ENCODE peak calls at places on chromosome 3, in five cellular contexts. One of them, this sample, is unnamed.

GRCh38 chr3:24363242-24363641 is 131.4 kb downstream of the THRB start:
- DNase-seq in astrocyte: no peak
- DNase-seq in pancreas: no peak
- DNase-seq in right cardiac atrium: no peak
- DNase-seq in CD4-positive, CD25-positive, alpha-beta regulatory T cell: no peak
- DNase-seq in this sample: no peak

GRCh38 chr3:84960581-84960980 is 1.8 kb downstream of the CADM2 start:
- DNase-seq in astrocyte: no peak
- DNase-seq in pancreas: no peak
- DNase-seq in right cardiac atrium: no peak
- DNase-seq in CD4-positive, CD25-positive, alpha-beta regulatory T cell: no peak
- DNase-seq in this sample: no peak

GRCh38 chr3:196192036-196193001 is 18.9 kb downstream of the ZDHHC19 start:
- DNase-seq in astrocyte: no peak
- DNase-seq in pancreas: no peak
- DNase-seq in right cardiac atrium: peak; percentile 66
- DNase-seq in CD4-positive, CD25-positive, alpha-beta regulatory T cell: peak; percentile 53
- DNase-seq in this sample: no peak

GRCh38 chr3:135514064-135514455 is 451.5 kb upstream of the PPP2R3A start:
- DNase-seq in astrocyte: peak; percentile 2
- DNase-seq in pancreas: no peak
- DNase-seq in right cardiac atrium: no peak
- DNase-seq in CD4-positive, CD25-positive, alpha-beta regulatory T cell: no peak
- DNase-seq in this sample: no peak

GRCh38 chr3:198030125-198030524 is 70.1 kb downstream of the LMLN start:
- DNase-seq in astrocyte: no peak
- DNase-seq in pancreas: no peak
- DNase-seq in right cardiac atrium: no peak
- DNase-seq in CD4-positive, CD25-positive, alpha-beta regulatory T cell: no peak
- DNase-seq in this sample: no peak

GRCh38 chr3:160331127-160331937 is 67.7 kb downstream of the IFT80 start:
- DNase-seq in astrocyte: peak; percentile 84
- DNase-seq in pancreas: no peak
- DNase-seq in right cardiac atrium: no peak
- DNase-seq in CD4-positive, CD25-positive, alpha-beta regulatory T cell: no peak
- DNase-seq in this sample: peak; percentile 72

GRCh38 chr3:48656841-48657281 is 5.8 kb downstream of the CELSR3 start:
- DNase-seq in astrocyte: no peak
- DNase-seq in pancreas: no peak
- DNase-seq in right cardiac atrium: peak; percentile 64
- DNase-seq in CD4-positive, CD25-positive, alpha-beta regulatory T cell: peak; percentile 37
- DNase-seq in this sample: no peak

GRCh38 chr3:134991472-134992010 is 196.5 kb downstream of the EPHB1 start:
- DNase-seq in astrocyte: no peak
- DNase-seq in pancreas: no peak
- DNase-seq in right cardiac atrium: no peak
- DNase-seq in CD4-positive, CD25-positive, alpha-beta regulatory T cell: no peak
- DNase-seq in this sample: no peak

GRCh38 chr3:172635588-172635987 is 75.3 kb downstream of the NCEH1 start:
- DNase-seq in astrocyte: peak; percentile 27
- DNase-seq in pancreas: no peak
- DNase-seq in right cardiac atrium: no peak
- DNase-seq in CD4-positive, CD25-positive, alpha-beta regulatory T cell: no peak
- DNase-seq in this sample: no peak

GRCh38 chr3:13110678-13111116 is 37.5 kb upstream of the IQSEC1 start:
- DNase-seq in astrocyte: no peak
- DNase-seq in pancreas: no peak
- DNase-seq in right cardiac atrium: peak; percentile 12
- DNase-seq in CD4-positive, CD25-positive, alpha-beta regulatory T cell: peak; percentile 33
- DNase-seq in this sample: no peak

GRCh38 chr3:58518304-58518789 is 18.6 kb downstream of the ACOX2 start:
- DNase-seq in astrocyte: no peak
- DNase-seq in pancreas: no peak
- DNase-seq in right cardiac atrium: no peak
- DNase-seq in CD4-positive, CD25-positive, alpha-beta regulatory T cell: no peak
- DNase-seq in this sample: no peak

GRCh38 chr3:98540346-98540745 is 8.6 kb downstream of the GPR15 start:
- DNase-seq in astrocyte: no peak
- DNase-seq in pancreas: no peak
- DNase-seq in right cardiac atrium: no peak
- DNase-seq in CD4-positive, CD25-positive, alpha-beta regulatory T cell: peak; percentile 44
- DNase-seq in this sample: no peak

GRCh38 chr3:98545940-98546339 is 14.2 kb downstream of the GPR15 start:
- DNase-seq in astrocyte: no peak
- DNase-seq in pancreas: no peak
- DNase-seq in right cardiac atrium: no peak
- DNase-seq in CD4-positive, CD25-positive, alpha-beta regulatory T cell: no peak
- DNase-seq in this sample: no peak

GRCh38 chr3:98541695-98542094 is 9.9 kb downstream of the GPR15 start:
- DNase-seq in astrocyte: no peak
- DNase-seq in pancreas: no peak
- DNase-seq in right cardiac atrium: no peak
- DNase-seq in CD4-positive, CD25-positive, alpha-beta regulatory T cell: no peak
- DNase-seq in this sample: no peak

GRCh38 chr3:98548544-98548943 is 16.8 kb downstream of the GPR15 start:
- DNase-seq in astrocyte: no peak
- DNase-seq in pancreas: no peak
- DNase-seq in right cardiac atrium: no peak
- DNase-seq in CD4-positive, CD25-positive, alpha-beta regulatory T cell: no peak
- DNase-seq in this sample: no peak

GRCh38 chr3:98542623-98543022 is 10.8 kb downstream of the GPR15 start:
- DNase-seq in astrocyte: no peak
- DNase-seq in pancreas: no peak
- DNase-seq in right cardiac atrium: no peak
- DNase-seq in CD4-positive, CD25-positive, alpha-beta regulatory T cell: no peak
- DNase-seq in this sample: no peak
- H3K4me3 ChIP-seq in astrocyte: no peak overlapping the region
- H3K4me3 ChIP-seq in pancreas: no peak overlapping the region
- H3K4me3 ChIP-seq in right cardiac atrium: no peak overlapping the region
- H3K4me3 ChIP-seq in CD4-positive, CD25-positive, alpha-beta regulatory T cell: no peak overlapping the region
- H3K4me3 ChIP-seq in this sample: no peak overlapping the region

GRCh38 chr3:188151438-188151837 is 2.5 kb upstream of the LPP start:
- DNase-seq in astrocyte: peak; percentile 68
- DNase-seq in pancreas: no peak
- DNase-seq in right cardiac atrium: no peak
- DNase-seq in CD4-positive, CD25-positive, alpha-beta regulatory T cell: no peak
- DNase-seq in this sample: peak; percentile 55
- H3K27ac ChIP-seq in astrocyte: no peak overlapping the region
- H3K27ac ChIP-seq in pancreas: no peak overlapping the region
- H3K27ac ChIP-seq in right cardiac atrium: no peak overlapping the region
- H3K27ac ChIP-seq in CD4-positive, CD25-positive, alpha-beta regulatory T cell: no peak overlapping the region
- H3K27ac ChIP-seq in this sample: peak overlapping the region; percentile 21

GRCh38 chr3:173892547-173892946 is 495.0 kb downstream of the NLGN1 start:
- DNase-seq in astrocyte: peak; percentile 49
- DNase-seq in pancreas: no peak
- DNase-seq in right cardiac atrium: no peak
- DNase-seq in CD4-positive, CD25-positive, alpha-beta regulatory T cell: no peak
- DNase-seq in this sample: no peak
- H3K4me3 ChIP-seq in astrocyte: peak overlapping the region; percentile 14
- H3K4me3 ChIP-seq in pancreas: no peak overlapping the region
- H3K4me3 ChIP-seq in right cardiac atrium: no peak overlapping the region
- H3K4me3 ChIP-seq in CD4-positive, CD25-positive, alpha-beta regulatory T cell: no peak overlapping the region
- H3K4me3 ChIP-seq in this sample: no peak overlapping the region

DNA sequence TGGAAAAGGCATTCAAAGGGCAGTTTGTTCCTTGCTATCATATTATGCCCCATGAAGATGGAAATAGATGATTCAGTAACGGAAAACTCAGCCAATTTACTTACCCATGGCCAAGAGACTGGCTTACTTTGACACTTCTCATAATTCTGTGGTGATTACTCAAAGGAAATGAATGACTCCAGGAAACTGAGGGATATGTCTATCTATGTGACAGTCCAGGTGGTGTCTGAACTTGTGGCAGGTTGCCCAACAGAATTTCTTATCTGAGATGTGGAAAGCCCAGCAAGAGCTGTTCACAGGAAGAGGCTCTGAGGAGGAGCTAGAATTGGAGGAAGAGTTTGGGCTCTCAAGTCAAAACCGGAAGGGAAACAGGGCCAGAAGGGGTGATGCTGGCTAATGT is 91.2 kb downstream of the KCNAB1 start:
- DNase-seq in astrocyte: peak; percentile 88
- DNase-seq in pancreas: no peak
- DNase-seq in right cardiac atrium: no peak
- DNase-seq in CD4-positive, CD25-positive, alpha-beta regulatory T cell: no peak
- DNase-seq in this sample: peak; percentile 66
- H3K27ac ChIP-seq in astrocyte: no peak overlapping the region
- H3K27ac ChIP-seq in pancreas: no peak overlapping the region
- H3K27ac ChIP-seq in right cardiac atrium: no peak overlapping the region
- H3K27ac ChIP-seq in CD4-positive, CD25-positive, alpha-beta regulatory T cell: no peak overlapping the region
- H3K27ac ChIP-seq in this sample: no peak overlapping the region

DNA sequence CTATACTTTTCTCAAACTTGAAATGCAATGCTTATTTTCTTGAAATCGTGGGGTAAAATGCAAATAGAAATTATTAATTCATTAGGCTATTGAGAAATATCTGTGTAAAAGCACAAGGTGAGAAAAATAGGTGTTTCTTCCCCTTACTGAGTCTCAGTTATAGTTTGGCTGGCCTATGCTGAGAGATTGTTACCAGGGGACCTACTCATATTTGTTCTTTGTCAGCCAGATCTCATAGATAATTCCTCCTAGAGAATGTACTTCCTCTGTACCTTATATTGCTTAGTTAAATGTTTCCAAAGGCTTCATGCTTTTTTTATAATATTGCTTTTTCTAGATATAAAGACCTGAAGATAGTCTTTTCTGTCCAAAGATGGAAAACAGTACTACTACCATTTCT is 60.0 kb upstream of the TRPC1 start:
- DNase-seq in astrocyte: no peak
- DNase-seq in pancreas: no peak
- DNase-seq in right cardiac atrium: no peak
- DNase-seq in CD4-positive, CD25-positive, alpha-beta regulatory T cell: no peak
- DNase-seq in this sample: no peak
- H3K4me3 ChIP-seq in astrocyte: no peak overlapping the region
- H3K4me3 ChIP-seq in pancreas: no peak overlapping the region
- H3K4me3 ChIP-seq in right cardiac atrium: no peak overlapping the region
- H3K4me3 ChIP-seq in CD4-positive, CD25-positive, alpha-beta regulatory T cell: no peak overlapping the region
- H3K4me3 ChIP-seq in this sample: no peak overlapping the region